ENCODE peak calls at places on chromosomes 16 and 17, in seven cellular contexts. F is suprapubic skin, J is mesenchymal stem cell, N is NCI-H748 treated with DMSO at 0.1 percent for 48 hours, E is ELR, C is GM13977, S is cerebellum. T is an unnamed sample.

GRCh38 chr16:74563828-74564263 is 43.1 kb downstream of the GLG1 start:
- DNase-seq in F (no peak), J (peak; percentile 68), N (no peak), E (peak; percentile 77), C (no peak), S (no peak), T (no peak)

GRCh38 chr16:90083139-90083538 is 6.0 kb upstream of the PRDM7 start:
- DNase-seq in F (no peak), J (no peak), N (no peak), E (no peak), C (no peak), S (no peak), T (no peak)

GRCh38 chr16:19882641-19883040 is 2.0 kb downstream of the GPRC5B start:
- DNase-seq in F (no peak), J (no peak), N (no peak), E (no peak), C (no peak), S (peak; percentile 24), T (no peak)

GRCh38 chr17:10156579-10157488 is 41.6 kb downstream of the GAS7 start:
- DNase-seq in F (no peak), J (peak; percentile 76), N (no peak), E (no peak), C (peak; percentile 74), S (no peak), T (no peak)

GRCh38 chr16:58815188-58815888 is 81.2 kb upstream of the GOT2 start:
- DNase-seq in F (no peak), J (no peak), N (no peak), E (peak; percentile 1), C (no peak), S (no peak), T (no peak)

GRCh38 chr17:41322903-41323895 is 7.7 kb upstream of the KRTAP17-1 start:
- DNase-seq in F (no peak), J (no peak), N (no peak), E (no peak), C (no peak), S (no peak), T (no peak)

GRCh38 chr17:63701477-63702222 is 1.7 kb upstream of the LIMD2 start:
- DNase-seq in F (peak; percentile 76), J (no peak), N (no peak), E (no peak), C (peak; percentile 83), S (no peak), T (no peak)

GRCh38 chr17:4742133-4742532 is 2.4 kb upstream of the CXCL16 start:
- DNase-seq in F (no peak), J (no peak), N (no peak), E (no peak), C (no peak), S (no peak), T (no peak)

GRCh38 chr17:16283705-16284104 is 66.7 kb downstream of the PIGL start:
- DNase-seq in F (no peak), J (peak; percentile 78), N (no peak), E (peak; percentile 89), C (no peak), S (no peak), T (no peak)

GRCh38 chr17:30263552-30264333 is 28.0 kb downstream of the BLMH start:
- DNase-seq in F (no peak), J (no peak), N (no peak), E (no peak), C (no peak), S (no peak), T (peak; percentile 51)

GRCh38 chr17:75325827-75326586 is 36.8 kb upstream of the SLC25A19 start:
- DNase-seq in F (no peak), J (peak; percentile 39), N (no peak), E (peak; percentile 96), C (no peak), S (no peak), T (no peak)

GRCh38 chr16:89738538-89739317 is 17.4 kb downstream of the ZNF276 start:
- DNase-seq in F (no peak), J (no peak), N (no peak), E (no peak), C (no peak), S (no peak), T (no peak)

GRCh38 chr16:17989255-17989654 is 347.3 kb downstream of the NPIPA8 start:
- DNase-seq in F (no peak), J (no peak), N (no peak), E (no peak), C (no peak), S (no peak), T (no peak)

GRCh38 chr16:2480948-2481347 is 6.0 kb downstream of the TBC1D24 start:
- DNase-seq in F (no peak), J (no peak), N (no peak), E (no peak), C (no peak), S (no peak), T (no peak)

GRCh38 chr17:64399767-64400156 is 9.1 kb upstream of the PECAM1 start:
- DNase-seq in F (no peak), J (no peak), N (no peak), E (no peak), C (no peak), S (no peak), T (no peak)

GRCh38 chr17:62134397-62134796 is 69.3 kb upstream of the MED13 start:
- DNase-seq in F (no peak), J (peak; percentile 19), N (no peak), E (peak; percentile 57), C (no peak), S (no peak), T (no peak)

GRCh38 chr16:50274771-50275415 is 8.5 kb downstream of the ADCY7 start:
- DNase-seq in F (no peak), J (no peak), N (no peak), E (no peak), C (no peak), S (no peak), T (no peak)

GRCh38 chr17:65208753-65209152 is 71.6 kb downstream of the RGS9 start:
- DNase-seq in F (no peak), J (no peak), N (no peak), E (no peak), C (no peak), S (no peak), T (no peak)

T was measured in retinal pigment epithelial cell.